ENCODE peak calls at places on chromosomes 11 and 22, in ten cellular contexts. One of them, this sample, is unnamed.
A peak's percentile ranks its signal among the peaks of the same experiment; 100 is the strongest.

GRCh38 chr11:66688561-66689534 is 11.2 kb upstream of the RBM4B start:
- DNase-seq in RWPE1: no peak
- DNase-seq in A549: no peak
- DNase-seq in BJ: no peak
- DNase-seq in cardiac muscle cell: no peak
- DNase-seq in GM13976: no peak
- DNase-seq in fibroblast of villous mesenchyme: no peak
- DNase-seq in GM23338: no peak
- DNase-seq in AG09309: no peak
- DNase-seq in foreskin fibroblast: no peak
- DNase-seq in this sample: no peak

GRCh38 chr11:111422494-111423249 is 43.6 kb upstream of the POU2AF1 start:
- DNase-seq in RWPE1: no peak
- DNase-seq in A549: peak; percentile 55
- DNase-seq in BJ: no peak
- DNase-seq in cardiac muscle cell: peak; percentile 54
- DNase-seq in GM13976: peak; percentile 62
- DNase-seq in fibroblast of villous mesenchyme: peak; percentile 41
- DNase-seq in GM23338: peak; percentile 90
- DNase-seq in AG09309: no peak
- DNase-seq in foreskin fibroblast: peak; percentile 61
- DNase-seq in this sample: peak; percentile 61

GRCh38 chr11:110858556-110858921 is 146.3 kb upstream of the ARHGAP20 start:
- DNase-seq in RWPE1: no peak
- DNase-seq in A549: no peak
- DNase-seq in BJ: no peak
- DNase-seq in cardiac muscle cell: peak; percentile 55
- DNase-seq in GM13976: no peak
- DNase-seq in fibroblast of villous mesenchyme: peak; percentile 65
- DNase-seq in GM23338: no peak
- DNase-seq in AG09309: no peak
- DNase-seq in foreskin fibroblast: peak; percentile 86
- DNase-seq in this sample: no peak

GRCh38 chr11:46894961-46895360 is 23.4 kb downstream of the LRP4 start:
- DNase-seq in RWPE1: no peak
- DNase-seq in A549: no peak
- DNase-seq in BJ: no peak
- DNase-seq in cardiac muscle cell: no peak
- DNase-seq in GM13976: no peak
- DNase-seq in fibroblast of villous mesenchyme: no peak
- DNase-seq in GM23338: no peak
- DNase-seq in AG09309: no peak
- DNase-seq in foreskin fibroblast: no peak
- DNase-seq in this sample: no peak

GRCh38 chr11:124602751-124603150 is 8.5 kb upstream of the PANX3 start:
- DNase-seq in RWPE1: no peak
- DNase-seq in A549: no peak
- DNase-seq in BJ: no peak
- DNase-seq in cardiac muscle cell: no peak
- DNase-seq in GM13976: no peak
- DNase-seq in fibroblast of villous mesenchyme: no peak
- DNase-seq in GM23338: no peak
- DNase-seq in AG09309: no peak
- DNase-seq in foreskin fibroblast: peak; percentile 18
- DNase-seq in this sample: no peak

GRCh38 chr22:26783886-26784285 is 126.5 kb downstream of the MIAT start:
- DNase-seq in RWPE1: no peak
- DNase-seq in A549: no peak
- DNase-seq in BJ: no peak
- DNase-seq in cardiac muscle cell: peak; percentile 25
- DNase-seq in GM13976: no peak
- DNase-seq in fibroblast of villous mesenchyme: peak; percentile 49
- DNase-seq in GM23338: peak; percentile 54
- DNase-seq in AG09309: no peak
- DNase-seq in foreskin fibroblast: no peak
- DNase-seq in this sample: no peak

GRCh38 chr22:17884951-17885350 is 110.7 kb upstream of the BID start:
- DNase-seq in RWPE1: no peak
- DNase-seq in A549: no peak
- DNase-seq in BJ: no peak
- DNase-seq in cardiac muscle cell: no peak
- DNase-seq in GM13976: no peak
- DNase-seq in fibroblast of villous mesenchyme: no peak
- DNase-seq in GM23338: no peak
- DNase-seq in AG09309: no peak
- DNase-seq in foreskin fibroblast: no peak
- DNase-seq in this sample: no peak

GRCh38 chr11:36619502-36619901 is 21.5 kb upstream of the RAG2 start:
- DNase-seq in RWPE1: no peak
- DNase-seq in A549: no peak
- DNase-seq in BJ: no peak
- DNase-seq in cardiac muscle cell: peak; percentile 27
- DNase-seq in GM13976: no peak
- DNase-seq in fibroblast of villous mesenchyme: no peak
- DNase-seq in GM23338: no peak
- DNase-seq in AG09309: no peak
- DNase-seq in foreskin fibroblast: no peak
- DNase-seq in this sample: no peak

GRCh38 chr11:100592619-100593309 is 94.3 kb upstream of the ARHGAP42 start:
- DNase-seq in RWPE1: no peak
- DNase-seq in A549: no peak
- DNase-seq in BJ: no peak
- DNase-seq in cardiac muscle cell: no peak
- DNase-seq in GM13976: no peak
- DNase-seq in fibroblast of villous mesenchyme: no peak
- DNase-seq in GM23338: no peak
- DNase-seq in AG09309: no peak
- DNase-seq in foreskin fibroblast: no peak
- DNase-seq in this sample: no peak

GRCh38 chr11:8584096-8584495 is 9.9 kb downstream of the STK33 start:
- DNase-seq in RWPE1: no peak
- DNase-seq in A549: no peak
- DNase-seq in BJ: no peak
- DNase-seq in cardiac muscle cell: no peak
- DNase-seq in GM13976: no peak
- DNase-seq in fibroblast of villous mesenchyme: no peak
- DNase-seq in GM23338: no peak
- DNase-seq in AG09309: no peak
- DNase-seq in foreskin fibroblast: no peak
- DNase-seq in this sample: no peak

GRCh38 chr11:129779342-129779741 is 36.3 kb upstream of the TMEM45B start:
- DNase-seq in RWPE1: no peak
- DNase-seq in A549: no peak
- DNase-seq in BJ: no peak
- DNase-seq in cardiac muscle cell: no peak
- DNase-seq in GM13976: no peak
- DNase-seq in fibroblast of villous mesenchyme: no peak
- DNase-seq in GM23338: no peak
- DNase-seq in AG09309: no peak
- DNase-seq in foreskin fibroblast: no peak
- DNase-seq in this sample: no peak

GRCh38 chr11:109808569-109808968 is 284.6 kb upstream of the ZC3H12C start:
- DNase-seq in RWPE1: no peak
- DNase-seq in A549: no peak
- DNase-seq in BJ: no peak
- DNase-seq in cardiac muscle cell: peak; percentile 53
- DNase-seq in GM13976: no peak
- DNase-seq in fibroblast of villous mesenchyme: peak; percentile 12
- DNase-seq in GM23338: no peak
- DNase-seq in AG09309: no peak
- DNase-seq in foreskin fibroblast: peak; percentile 39
- DNase-seq in this sample: no peak

GRCh38 chr11:109062445-109062844 is 359.5 kb upstream of the C11orf87 start:
- DNase-seq in RWPE1: no peak
- DNase-seq in A549: no peak
- DNase-seq in BJ: peak; percentile 23
- DNase-seq in cardiac muscle cell: peak; percentile 27
- DNase-seq in GM13976: no peak
- DNase-seq in fibroblast of villous mesenchyme: peak; percentile 33
- DNase-seq in GM23338: no peak
- DNase-seq in AG09309: peak; percentile 34
- DNase-seq in foreskin fibroblast: peak; percentile 81
- DNase-seq in this sample: no peak

GRCh38 chr11:131760191-131760951 is 390.0 kb downstream of the NTM start:
- DNase-seq in RWPE1: no peak
- DNase-seq in A549: no peak
- DNase-seq in BJ: peak; percentile 84
- DNase-seq in cardiac muscle cell: peak; percentile 91
- DNase-seq in GM13976: no peak
- DNase-seq in fibroblast of villous mesenchyme: peak; percentile 92
- DNase-seq in GM23338: peak; percentile 87
- DNase-seq in AG09309: peak; percentile 96
- DNase-seq in foreskin fibroblast: peak; percentile 86
- DNase-seq in this sample: no peak
- TF ChIP-seq CTCF in RWPE1: no peak
- TF ChIP-seq CTCF in A549: no peak
- TF ChIP-seq CTCF in BJ: no peak
- TF ChIP-seq CTCF in cardiac muscle cell: peak; percentile 12
- TF ChIP-seq CTCF in GM13976: no peak
- TF ChIP-seq CTCF in fibroblast of villous mesenchyme: no peak
- TF ChIP-seq CTCF in GM23338: peak; percentile 61
- TF ChIP-seq CTCF in AG09309: peak; percentile 34
- TF ChIP-seq CTCF in foreskin fibroblast: peak; percentile 3
- TF ChIP-seq CTCF in this sample: no peak

DNA sequence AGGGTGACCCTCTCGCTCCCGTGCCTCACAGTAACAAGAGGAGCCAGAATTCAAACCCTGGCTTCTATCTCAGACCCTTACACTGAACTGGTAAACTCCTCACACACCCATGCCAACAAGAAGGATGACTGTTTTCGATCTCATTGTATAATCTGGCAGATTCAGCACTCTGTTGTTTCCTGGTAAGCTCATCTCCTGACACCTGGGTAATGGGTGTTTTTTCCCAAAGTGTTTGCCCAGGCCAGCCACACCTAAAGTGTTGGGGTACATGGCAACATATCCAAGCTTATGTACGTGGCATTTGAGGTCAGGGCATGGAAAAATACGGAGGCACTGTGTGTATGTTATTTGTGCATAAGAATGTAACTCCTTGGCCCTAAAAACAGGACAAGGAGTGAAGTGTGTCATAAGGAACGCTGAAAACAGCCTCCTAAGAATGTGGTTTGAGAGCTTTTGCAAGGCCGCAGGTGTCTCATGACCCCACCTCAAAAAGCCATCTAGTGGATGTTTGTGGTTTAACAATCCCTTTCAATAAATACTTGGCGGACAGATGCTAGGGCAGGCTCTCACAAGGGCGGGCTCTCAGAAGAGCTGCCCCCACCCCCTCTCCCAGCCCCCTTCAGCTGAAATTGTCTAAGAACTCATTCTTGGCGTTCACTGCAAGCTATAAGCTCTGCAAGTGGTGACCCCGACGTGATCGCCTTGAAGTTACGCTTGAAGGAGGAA is at the start of gene MS4A15:
- DNase-seq in RWPE1: peak; percentile 22
- DNase-seq in A549: peak; percentile 53
- DNase-seq in BJ: no peak
- DNase-seq in cardiac muscle cell: no peak
- DNase-seq in GM13976: peak; percentile 56
- DNase-seq in fibroblast of villous mesenchyme: peak; percentile 20
- DNase-seq in GM23338: peak; percentile 90
- DNase-seq in AG09309: no peak
- DNase-seq in foreskin fibroblast: no peak
- DNase-seq in this sample: peak; percentile 55
- TF ChIP-seq CTCF in RWPE1: no peak
- TF ChIP-seq CTCF in A549: peak; percentile 33
- TF ChIP-seq CTCF in BJ: peak; percentile 17
- TF ChIP-seq CTCF in cardiac muscle cell: peak; percentile 21
- TF ChIP-seq CTCF in GM13976: peak; percentile 31
- TF ChIP-seq CTCF in fibroblast of villous mesenchyme: peak; percentile 26
- TF ChIP-seq CTCF in GM23338: peak; percentile 64
- TF ChIP-seq CTCF in AG09309: no peak
- TF ChIP-seq CTCF in foreskin fibroblast: peak; percentile 13
- TF ChIP-seq CTCF in this sample: peak; percentile 19

DNA sequence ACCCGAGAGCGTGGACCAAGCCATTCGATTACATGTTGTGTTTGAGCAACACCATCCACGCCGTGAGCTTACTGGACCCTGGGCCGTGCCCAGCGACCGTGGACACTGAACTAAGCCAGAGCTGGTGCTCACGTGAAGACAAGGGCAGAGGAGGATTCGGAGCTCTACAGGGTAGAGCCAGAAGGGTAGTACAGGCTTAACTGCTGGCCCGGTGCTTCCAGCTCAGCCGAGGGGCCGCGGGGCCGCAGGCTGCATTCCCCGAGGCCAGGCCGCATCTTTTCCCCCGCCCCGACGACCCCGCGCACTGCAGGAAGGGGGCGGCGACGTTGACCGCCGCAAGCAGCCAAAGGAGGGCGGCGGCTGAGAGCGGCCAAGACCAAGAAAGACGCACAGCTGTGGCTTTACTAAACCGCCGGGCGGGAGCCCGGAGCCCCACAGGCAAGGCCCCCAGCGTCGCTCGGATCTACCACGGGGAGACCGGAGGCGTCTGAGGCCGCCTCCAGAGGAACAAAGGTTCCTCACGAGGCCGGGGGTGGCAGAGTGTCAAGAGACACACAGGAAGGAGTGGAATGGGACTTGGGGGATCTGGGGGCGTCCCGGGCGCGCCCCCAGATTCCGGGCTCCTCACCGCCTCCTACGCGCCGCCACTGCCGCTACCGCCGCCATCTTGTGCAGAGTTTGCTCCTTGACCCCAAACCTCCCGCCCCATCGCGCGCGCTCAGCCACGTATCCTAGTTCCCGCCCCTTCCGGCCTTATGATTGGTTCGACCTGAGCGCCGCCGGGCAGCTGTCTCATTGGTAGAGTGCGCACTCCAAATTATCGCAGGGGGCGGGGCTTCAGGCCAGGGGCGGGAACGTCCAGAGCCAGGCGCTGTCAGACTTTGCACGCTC is at the start of gene GANAB:
- DNase-seq in RWPE1: peak; percentile 99
- DNase-seq in A549: peak; percentile 97
- DNase-seq in BJ: peak; percentile 87
- DNase-seq in cardiac muscle cell: peak; percentile 98
- DNase-seq in GM13976: peak; percentile 100
- DNase-seq in fibroblast of villous mesenchyme: peak; percentile 98
- DNase-seq in GM23338: peak; percentile 100
- DNase-seq in AG09309: peak; percentile 84
- DNase-seq in foreskin fibroblast: peak; percentile 100
- DNase-seq in this sample: peak; percentile 99
- TF ChIP-seq CTCF in RWPE1: no peak
- TF ChIP-seq CTCF in A549: no peak
- TF ChIP-seq CTCF in BJ: no peak
- TF ChIP-seq CTCF in cardiac muscle cell: no peak
- TF ChIP-seq CTCF in GM13976: no peak
- TF ChIP-seq CTCF in fibroblast of villous mesenchyme: no peak
- TF ChIP-seq CTCF in GM23338: no peak
- TF ChIP-seq CTCF in AG09309: no peak
- TF ChIP-seq CTCF in foreskin fibroblast: no peak
- TF ChIP-seq CTCF in this sample: no peak

DNA sequence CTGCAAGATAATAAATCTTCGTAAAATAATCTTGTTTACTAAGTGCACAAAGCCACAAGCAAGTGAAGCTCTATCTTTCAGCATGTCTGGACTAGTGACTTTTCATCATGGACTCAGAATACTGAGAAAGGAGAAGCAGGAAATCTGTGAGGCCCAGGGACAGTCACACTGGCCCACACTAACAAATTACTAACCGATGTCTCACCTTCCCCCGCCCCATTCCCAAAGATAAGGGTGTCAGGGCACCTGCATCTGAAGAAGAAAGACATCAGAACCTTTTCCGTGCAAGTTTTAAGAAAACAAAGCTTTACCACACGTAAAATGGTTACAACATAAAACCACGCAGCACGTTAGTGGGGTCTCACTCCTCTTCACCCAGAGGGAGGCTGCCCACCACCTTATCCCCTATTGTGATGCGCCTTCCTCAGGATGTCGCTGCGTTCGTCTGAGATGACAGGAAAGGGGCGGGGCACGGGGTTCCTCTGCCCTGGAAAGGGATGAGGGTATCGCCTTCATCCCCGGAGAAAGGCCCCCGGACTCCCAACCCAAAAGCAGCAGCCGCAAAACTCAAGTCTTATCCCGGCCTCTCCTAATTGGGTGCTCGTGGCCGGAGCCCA is 603 bp downstream of the BTBD10 start:
- DNase-seq in RWPE1: peak; percentile 72
- DNase-seq in A549: peak; percentile 58
- DNase-seq in BJ: no peak
- DNase-seq in cardiac muscle cell: peak; percentile 24
- DNase-seq in GM13976: peak; percentile 52
- DNase-seq in fibroblast of villous mesenchyme: peak; percentile 38
- DNase-seq in GM23338: peak; percentile 86
- DNase-seq in AG09309: no peak
- DNase-seq in foreskin fibroblast: peak; percentile 60
- DNase-seq in this sample: peak; percentile 43
- TF ChIP-seq CTCF in RWPE1: no peak
- TF ChIP-seq CTCF in A549: no peak
- TF ChIP-seq CTCF in BJ: peak; percentile 12
- TF ChIP-seq CTCF in cardiac muscle cell: no peak
- TF ChIP-seq CTCF in GM13976: no peak
- TF ChIP-seq CTCF in fibroblast of villous mesenchyme: no peak
- TF ChIP-seq CTCF in GM23338: no peak
- TF ChIP-seq CTCF in AG09309: no peak
- TF ChIP-seq CTCF in foreskin fibroblast: no peak
- TF ChIP-seq CTCF in this sample: no peak